ENCODE peak calls at places on chromosomes 1 and 21, in seven cellular contexts. One of them, this sample, is unnamed.

GRCh38 chr1:155974208-155975165 is 3.9 kb downstream of the ARHGEF2 start:
- DNase-seq in ascending aorta: no peak
- DNase-seq in A549: no peak
- DNase-seq in PC-3: no peak
- DNase-seq in thyroid gland: peak; percentile 69
- DNase-seq in OCI-LY7: no peak
- DNase-seq in transverse colon: no peak
- DNase-seq in this sample: no peak

GRCh38 chr1:111570781-111571181 is 48.8 kb upstream of the RAP1A start:
- DNase-seq in OCI-LY7: peak; percentile 61
- DNase-seq in transverse colon: peak; percentile 14
- DNase-seq in A549: no peak
- DNase-seq in thyroid gland: peak; percentile 94
- DNase-seq in PC-3: peak; percentile 31
- DNase-seq in ascending aorta: no peak
- DNase-seq in this sample: peak; percentile 68

GRCh38 chr1:27564710-27565649 is 39.0 kb downstream of the AHDC1 start:
- DNase-seq in transverse colon: no peak
- DNase-seq in A549: no peak
- DNase-seq in ascending aorta: no peak
- DNase-seq in thyroid gland: no peak
- DNase-seq in PC-3: no peak
- DNase-seq in OCI-LY7: no peak
- DNase-seq in this sample: no peak

GRCh38 chr1:64952055-64952699 is 14.2 kb downstream of the JAK1 start:
- DNase-seq in transverse colon: no peak
- DNase-seq in OCI-LY7: no peak
- DNase-seq in thyroid gland: no peak
- DNase-seq in PC-3: no peak
- DNase-seq in ascending aorta: no peak
- DNase-seq in A549: no peak
- DNase-seq in this sample: no peak

GRCh38 chr1:162856260-162856659 is 4.7 kb downstream of the CCDC190 start:
- DNase-seq in ascending aorta: peak; percentile 27
- DNase-seq in OCI-LY7: no peak
- DNase-seq in A549: no peak
- DNase-seq in PC-3: peak; percentile 99
- DNase-seq in transverse colon: no peak
- DNase-seq in thyroid gland: peak; percentile 52
- DNase-seq in this sample: no peak

GRCh38 chr21:39881661-39882060 is 14.4 kb downstream of the PCP4 start:
- DNase-seq in thyroid gland: no peak
- DNase-seq in OCI-LY7: no peak
- DNase-seq in PC-3: no peak
- DNase-seq in transverse colon: no peak
- DNase-seq in A549: no peak
- DNase-seq in ascending aorta: no peak
- DNase-seq in this sample: no peak

GRCh38 chr1:52192436-52192835 is 50.5 kb downstream of the ZFYVE9 start:
- DNase-seq in A549: no peak
- DNase-seq in PC-3: no peak
- DNase-seq in thyroid gland: no peak
- DNase-seq in ascending aorta: no peak
- DNase-seq in OCI-LY7: no peak
- DNase-seq in transverse colon: no peak
- DNase-seq in this sample: no peak

GRCh38 chr21:37535672-37536071 is 169.1 kb downstream of the DYRK1A start:
- DNase-seq in thyroid gland: no peak
- DNase-seq in OCI-LY7: no peak
- DNase-seq in A549: no peak
- DNase-seq in transverse colon: no peak
- DNase-seq in ascending aorta: no peak
- DNase-seq in PC-3: no peak
- DNase-seq in this sample: no peak

GRCh38 chr1:100622506-100622905 is 84.6 kb downstream of the GPR88 start:
- DNase-seq in transverse colon: no peak
- DNase-seq in thyroid gland: no peak
- DNase-seq in ascending aorta: no peak
- DNase-seq in PC-3: no peak
- DNase-seq in A549: no peak
- DNase-seq in OCI-LY7: no peak
- DNase-seq in this sample: no peak

GRCh38 chr1:102186541-102186940 is 189.8 kb upstream of the OLFM3 start:
- DNase-seq in thyroid gland: no peak
- DNase-seq in ascending aorta: no peak
- DNase-seq in A549: no peak
- DNase-seq in PC-3: no peak
- DNase-seq in OCI-LY7: no peak
- DNase-seq in transverse colon: no peak
- DNase-seq in this sample: no peak

GRCh38 chr1:186899977-186900376 is 71.2 kb downstream of the PLA2G4A start:
- DNase-seq in thyroid gland: no peak
- DNase-seq in ascending aorta: no peak
- DNase-seq in transverse colon: no peak
- DNase-seq in PC-3: no peak
- DNase-seq in A549: no peak
- DNase-seq in OCI-LY7: no peak
- DNase-seq in this sample: no peak

GRCh38 chr1:43430831-43431230 is 22.9 kb downstream of the HYI start:
- DNase-seq in thyroid gland: no peak
- DNase-seq in A549: no peak
- DNase-seq in ascending aorta: no peak
- DNase-seq in OCI-LY7: no peak
- DNase-seq in PC-3: no peak
- DNase-seq in transverse colon: no peak
- DNase-seq in this sample: no peak

GRCh38 chr21:9772348-9772672 is 749.1 kb upstream of the TPTE start:
- DNase-seq in thyroid gland: no peak
- DNase-seq in OCI-LY7: no peak
- DNase-seq in transverse colon: no peak
- DNase-seq in ascending aorta: no peak
- DNase-seq in PC-3: no peak
- DNase-seq in A549: no peak
- DNase-seq in this sample: no peak

GRCh38 chr21:32371913-32372314 is 20.9 kb downstream of the URB1 start:
- DNase-seq in ascending aorta: no peak
- DNase-seq in PC-3: peak; percentile 62
- DNase-seq in A549: no peak
- DNase-seq in transverse colon: no peak
- DNase-seq in OCI-LY7: no peak
- DNase-seq in thyroid gland: no peak
- DNase-seq in this sample: no peak

GRCh38 chr1:228830185-228830953 is 95.1 kb downstream of the RHOU start:
- DNase-seq in A549: no peak
- DNase-seq in thyroid gland: peak; percentile 99
- DNase-seq in ascending aorta: no peak
- DNase-seq in OCI-LY7: no peak
- DNase-seq in PC-3: peak; percentile 84
- DNase-seq in transverse colon: peak; percentile 45
- DNase-seq in this sample: no peak

GRCh38 chr1:15568387-15569073 is 16.3 kb downstream of the AGMAT start:
- DNase-seq in thyroid gland: no peak
- DNase-seq in ascending aorta: no peak
- DNase-seq in transverse colon: no peak
- DNase-seq in PC-3: no peak
- DNase-seq in A549: no peak
- DNase-seq in OCI-LY7: no peak
- DNase-seq in this sample: no peak

GRCh38 chr1:159921251-159921650 is 4.1 kb downstream of the TAGLN2 start:
- DNase-seq in thyroid gland: no peak
- DNase-seq in OCI-LY7: peak; percentile 69
- DNase-seq in PC-3: no peak
- DNase-seq in ascending aorta: no peak
- DNase-seq in transverse colon: no peak
- DNase-seq in A549: no peak
- DNase-seq in this sample: no peak

GRCh38 chr1:68831281-68831680 is 334.4 kb upstream of the DEPDC1 start:
- DNase-seq in OCI-LY7: no peak
- DNase-seq in thyroid gland: no peak
- DNase-seq in ascending aorta: no peak
- DNase-seq in PC-3: no peak
- DNase-seq in transverse colon: no peak
- DNase-seq in A549: no peak
- DNase-seq in this sample: no peak

GRCh38 chr1:231966983-231967382 is 340.4 kb downstream of the DISC1 start:
- DNase-seq in thyroid gland: no peak
- DNase-seq in OCI-LY7: no peak
- DNase-seq in ascending aorta: no peak
- DNase-seq in PC-3: peak; percentile 31
- DNase-seq in A549: no peak
- DNase-seq in transverse colon: no peak
- DNase-seq in this sample: no peak

GRCh38 chr1:198681831-198682756 is 43.3 kb downstream of the PTPRC start:
- DNase-seq in OCI-LY7: peak; percentile 98
- DNase-seq in transverse colon: peak; percentile 74
- DNase-seq in ascending aorta: no peak
- DNase-seq in A549: no peak
- DNase-seq in thyroid gland: no peak
- DNase-seq in PC-3: peak; percentile 91
- DNase-seq in this sample: no peak

GRCh38 chr1:33045814-33046213 is 9.1 kb upstream of the AK2 start:
- DNase-seq in OCI-LY7: no peak
- DNase-seq in thyroid gland: no peak
- DNase-seq in A549: no peak
- DNase-seq in PC-3: no peak
- DNase-seq in ascending aorta: no peak
- DNase-seq in transverse colon: no peak
- DNase-seq in this sample: no peak

GRCh38 chr1:244974550-244974949 is 110.2 kb upstream of the HNRNPU start:
- DNase-seq in OCI-LY7: no peak
- DNase-seq in ascending aorta: no peak
- DNase-seq in transverse colon: no peak
- DNase-seq in thyroid gland: peak; percentile 50
- DNase-seq in A549: no peak
- DNase-seq in PC-3: no peak
- DNase-seq in this sample: no peak

GRCh38 chr1:66917476-66917875 is 7.2 kb downstream of the DNAI4 start:
- DNase-seq in transverse colon: no peak
- DNase-seq in A549: no peak
- DNase-seq in ascending aorta: no peak
- DNase-seq in PC-3: no peak
- DNase-seq in OCI-LY7: peak; percentile 21
- DNase-seq in thyroid gland: no peak
- DNase-seq in this sample: no peak

GRCh38 chr1:77975386-77975785 is 3.5 kb downstream of the FUBP1 start:
- DNase-seq in transverse colon: no peak
- DNase-seq in PC-3: peak; percentile 52
- DNase-seq in thyroid gland: no peak
- DNase-seq in OCI-LY7: no peak
- DNase-seq in ascending aorta: no peak
- DNase-seq in A549: no peak
- DNase-seq in this sample: no peak

GRCh38 chr1:77978293-77978968 is 441 bp downstream of the FUBP1 start:
- DNase-seq in thyroid gland: peak; percentile 74
- DNase-seq in OCI-LY7: peak; percentile 94
- DNase-seq in ascending aorta: peak; percentile 35
- DNase-seq in A549: peak; percentile 37
- DNase-seq in PC-3: peak; percentile 89
- DNase-seq in transverse colon: peak; percentile 78
- DNase-seq in this sample: peak; percentile 86

GRCh38 chr1:77977989-77978292 is 931 bp downstream of the FUBP1 start:
- DNase-seq in OCI-LY7: no peak
- DNase-seq in PC-3: no peak
- DNase-seq in transverse colon: no peak
- DNase-seq in A549: no peak
- DNase-seq in ascending aorta: no peak
- DNase-seq in thyroid gland: no peak
- DNase-seq in this sample: no peak

GRCh38 chr1:77975907-77976306 is 3.0 kb downstream of the FUBP1 start:
- DNase-seq in PC-3: no peak
- DNase-seq in A549: no peak
- DNase-seq in OCI-LY7: no peak
- DNase-seq in thyroid gland: no peak
- DNase-seq in transverse colon: no peak
- DNase-seq in ascending aorta: no peak
- DNase-seq in this sample: no peak

GRCh38 chr1:77976433-77977076 is 2.3 kb downstream of the FUBP1 start:
- DNase-seq in transverse colon: no peak
- DNase-seq in A549: no peak
- DNase-seq in OCI-LY7: no peak
- DNase-seq in PC-3: peak; percentile 13
- DNase-seq in thyroid gland: no peak
- DNase-seq in ascending aorta: no peak
- DNase-seq in this sample: no peak
- H3K4me1 ChIP-seq in transverse colon: peaks cover 66% of the 10 kb centered on the region
- H3K4me1 ChIP-seq in A549: peaks cover 37% of the 10 kb centered on the region
- H3K4me1 ChIP-seq in OCI-LY7: peaks cover 40% of the 10 kb centered on the region
- H3K4me1 ChIP-seq in PC-3: peaks cover 28% of the 10 kb centered on the region
- H3K4me1 ChIP-seq in thyroid gland: peaks cover 38% of the 10 kb centered on the region
- H3K4me1 ChIP-seq in ascending aorta: no peaks in the 10 kb centered on the region
- H3K4me1 ChIP-seq in this sample: no peaks in the 10 kb centered on the region

DNA sequence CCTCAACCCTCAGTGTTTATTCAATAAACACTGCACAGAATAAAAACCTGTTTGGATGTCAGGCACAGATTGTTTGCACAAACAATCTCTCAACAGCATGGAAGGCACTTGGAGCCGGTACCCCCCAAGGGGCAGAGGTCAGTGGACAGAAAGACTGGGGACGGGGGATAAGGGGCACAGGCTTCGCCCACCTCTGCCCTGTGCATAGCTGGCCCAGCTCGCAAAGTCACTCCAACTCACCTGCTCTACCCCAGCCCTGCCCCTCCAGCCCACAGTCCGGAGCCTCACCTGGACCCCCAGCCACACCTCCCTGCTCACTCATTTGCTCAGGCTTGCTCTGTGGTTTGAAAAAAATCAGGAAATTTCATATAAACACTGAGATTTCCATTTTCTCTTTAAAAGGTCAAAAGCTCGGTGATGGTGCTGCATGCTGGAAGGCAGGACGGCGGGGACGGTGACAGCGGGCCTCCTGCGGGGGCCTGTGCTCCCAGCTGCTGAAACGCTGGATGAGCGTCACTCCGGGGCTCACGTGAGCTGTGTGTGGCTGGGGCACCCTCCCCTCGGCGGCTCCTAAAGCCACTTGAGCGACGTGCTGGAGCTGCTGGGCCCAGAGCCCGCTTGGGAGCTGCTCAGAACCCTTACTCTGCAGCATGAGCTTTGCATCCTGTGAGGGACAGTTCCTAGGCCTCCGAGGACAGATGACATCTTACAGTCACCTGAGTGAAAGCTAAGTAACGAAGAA is 54.5 kb downstream of the PRDM15 start:
- DNase-seq in transverse colon: no peak
- DNase-seq in PC-3: no peak
- DNase-seq in thyroid gland: no peak
- DNase-seq in OCI-LY7: no peak
- DNase-seq in A549: no peak
- DNase-seq in ascending aorta: no peak
- DNase-seq in this sample: no peak
- H3K4me1 ChIP-seq in transverse colon: no peaks in the 10 kb centered on the region
- H3K4me1 ChIP-seq in PC-3: peaks cover 5% of the 10 kb centered on the region
- H3K4me1 ChIP-seq in thyroid gland: peaks cover 4% of the 10 kb centered on the region
- H3K4me1 ChIP-seq in OCI-LY7: peaks cover 13% of the 10 kb centered on the region
- H3K4me1 ChIP-seq in A549: no peaks in the 10 kb centered on the region
- H3K4me1 ChIP-seq in ascending aorta: no peaks in the 10 kb centered on the region
- H3K4me1 ChIP-seq in this sample: no peaks in the 10 kb centered on the region

GRCh38 chr21:35232545-35233176 is 183.6 kb upstream of the RUNX1 start:
- DNase-seq in OCI-LY7: no peak
- DNase-seq in transverse colon: no peak
- DNase-seq in A549: no peak
- DNase-seq in PC-3: peak; percentile 91
- DNase-seq in ascending aorta: no peak
- DNase-seq in thyroid gland: no peak
- DNase-seq in this sample: no peak
- H3K4me1 ChIP-seq in OCI-LY7: peaks cover 74% of the 10 kb centered on the region
- H3K4me1 ChIP-seq in transverse colon: no peaks in the 10 kb centered on the region
- H3K4me1 ChIP-seq in A549: peaks cover 10% of the 10 kb centered on the region
- H3K4me1 ChIP-seq in PC-3: peaks cover 25% of the 10 kb centered on the region
- H3K4me1 ChIP-seq in ascending aorta: no peaks in the 10 kb centered on the region
- H3K4me1 ChIP-seq in thyroid gland: no peaks in the 10 kb centered on the region
- H3K4me1 ChIP-seq in this sample: no peaks in the 10 kb centered on the region

GRCh38 chr1:225580180-225581099 is 72.5 kb downstream of the ENAH start:
- DNase-seq in transverse colon: no peak
- DNase-seq in PC-3: no peak
- DNase-seq in thyroid gland: no peak
- DNase-seq in A549: no peak
- DNase-seq in OCI-LY7: no peak
- DNase-seq in ascending aorta: no peak
- DNase-seq in this sample: no peak
- H3K4me1 ChIP-seq in transverse colon: peaks cover 17% of the 10 kb centered on the region
- H3K4me1 ChIP-seq in PC-3: no peaks in the 10 kb centered on the region
- H3K4me1 ChIP-seq in thyroid gland: peaks cover 18% of the 10 kb centered on the region
- H3K4me1 ChIP-seq in A549: peaks cover 38% of the 10 kb centered on the region
- H3K4me1 ChIP-seq in OCI-LY7: peaks cover 24% of the 10 kb centered on the region
- H3K4me1 ChIP-seq in ascending aorta: peaks cover 4% of the 10 kb centered on the region
- H3K4me1 ChIP-seq in this sample: no peaks in the 10 kb centered on the region